ENCODE peak calls at places on chromosomes 12 and 14, in eight cellular contexts. B is A549; O is CD8-positive, alpha-beta T cell; F is T-helper 1 cell; P is AG04450; T is GM18507; L is stimulated activated CD4-positive, alpha-beta T cell treated with anti-CD3 and anti-CD28 coated beads, Interleukin-1b, Interleukin-23, amount 100 ng/mL, for 1 hour; V is astrocyte of the hippocampus. I is an unnamed sample.

GRCh38 chr12:127650626-127651025 is 616.3 kb upstream of the TMEM132C start:
- DNase-seq in B (no peak), O (no peak), F (no peak), P (no peak), T (no peak), L (no peak), V (peak; percentile 82), I (no peak)

GRCh38 chr14:95059126-95059525 is 98.2 kb downstream of the DICER1 start:
- DNase-seq in B (no peak), O (no peak), F (no peak), P (no peak), T (no peak), L (no peak), V (no peak), I (no peak)

GRCh38 chr12:10967409-10967808 is 19.3 kb downstream of the TAS2R50 start:
- DNase-seq in B (no peak), O (no peak), F (no peak), P (peak; percentile 7), T (no peak), L (no peak), V (peak; percentile 50), I (no peak)

GRCh38 chr12:101594700-101595099 is at the start of gene MYBPC1:
- DNase-seq in B (peak; percentile 15), O (no peak), F (no peak), P (no peak), T (no peak), L (no peak), V (no peak), I (no peak)

GRCh38 chr14:58730793-58731464 is 93.2 kb downstream of the DACT1 start:
- DNase-seq in B (no peak), O (no peak), F (no peak), P (no peak), T (no peak), L (no peak), V (no peak), I (no peak)

GRCh38 chr14:91388551-91388975 is 29.1 kb downstream of the CCDC88C start:
- DNase-seq in B (no peak), O (no peak), F (no peak), P (no peak), T (no peak), L (no peak), V (peak; percentile 43), I (no peak)

GRCh38 chr12:116864371-116865160 is 16.7 kb downstream of the HRK start:
- DNase-seq in B (no peak), O (no peak), F (no peak), P (peak; percentile 42), T (no peak), L (no peak), V (peak; percentile 85), I (peak; percentile 8)

GRCh38 chr12:18967814-18968213 is 161.7 kb upstream of the PLEKHA5 start:
- DNase-seq in B (no peak), O (no peak), F (no peak), P (no peak), T (no peak), L (no peak), V (peak; percentile 44), I (no peak)

GRCh38 chr14:59354666-59355065 is 110.5 kb downstream of the GPR135 start:
- DNase-seq in B (no peak), O (no peak), F (no peak), P (peak; percentile 55), T (no peak), L (no peak), V (no peak), I (no peak)

GRCh38 chr14:45287609-45288008 is 34.6 kb upstream of the MIS18BP1 start:
- DNase-seq in B (no peak), O (no peak), F (no peak), P (no peak), T (no peak), L (no peak), V (no peak), I (no peak)

GRCh38 chr12:89769483-89769818 is 60.8 kb upstream of the ATP2B1 start:
- DNase-seq in B (no peak), O (no peak), F (no peak), P (no peak), T (no peak), L (no peak), V (no peak), I (no peak)

GRCh38 chr12:68886636-68887572 is 46.1 kb downstream of the CPM start:
- DNase-seq in B (no peak), O (no peak), F (no peak), P (no peak), T (no peak), L (no peak), V (no peak), I (no peak)

GRCh38 chr14:21987937-21988336 is 314.3 kb upstream of the OR4E1 start:
- DNase-seq in B (peak; percentile 36), O (no peak), F (no peak), P (no peak), T (no peak), L (no peak), V (peak; percentile 4), I (no peak)

GRCh38 chr12:42325776-42326465 is at the start of the genes PPHLN1 and ZCRB1:
- DNase-seq in B (peak; percentile 76), O (peak; percentile 86), F (peak; percentile 69), P (peak; percentile 29), T (peak; percentile 72), L (peak; percentile 54), V (peak; percentile 90), I (peak; percentile 86)

GRCh38 chr12:83823386-83824045 is 1089.1 kb downstream of the SLC6A15 start:
- DNase-seq in B (no peak), O (no peak), F (no peak), P (no peak), T (peak; percentile 11), L (no peak), V (peak; percentile 31), I (no peak)

GRCh38 chr12:77354766-77355362 is 289.5 kb upstream of the E2F7 start:
- DNase-seq in B (no peak), O (no peak), F (no peak), P (no peak), T (no peak), L (no peak), V (peak; percentile 3), I (no peak)

GRCh38 chr12:18415227-18415626 is 153.9 kb downstream of the PIK3C2G start:
- DNase-seq in B (no peak), O (no peak), F (no peak), P (no peak), T (no peak), L (no peak), V (no peak), I (no peak)

GRCh38 chr14:99462211-99462610 is 18.4 kb downstream of the SETD3 start:
- DNase-seq in B (no peak), O (no peak), F (no peak), P (no peak), T (no peak), L (no peak), V (no peak), I (no peak)

I was measured in ascending aorta.